ENCODE peak calls at places on chromosomes 16 and 17, in nine cellular contexts. Q is stomach, E is vagina, W is breast epithelium, I is suprapubic skin, F is GM23338, Y is SK-N-SH, G is HL-60, H is prostate gland. M is an unnamed sample.

GRCh38 chr17:59347975-59348391 is 16.5 kb downstream of the YPEL2 start:
- DNase-seq in Q (no peak), E (no peak), W (no peak), I (no peak), F (no peak), Y (no peak), G (peak), H (no peak), M (no peak)

GRCh38 chr16:1580256-1580655 is 31.6 kb downstream of the IFT140 start:
- DNase-seq in Q (no peak), E (no peak), W (no peak), I (no peak), F (no peak), Y (no peak), G (peak), H (no peak), M (no peak)

GRCh38 chr16:6709736-6710135 is 622.9 kb upstream of the RBFOX1 start:
- DNase-seq in Q (no peak), E (no peak), W (no peak), I (no peak), F (no peak), Y (no peak), G (no peak), H (no peak), M (no peak)

GRCh38 chr17:57395721-57396321 is 139.5 kb downstream of the MSI2 start:
- DNase-seq in Q (no peak), E (no peak), W (no peak), I (no peak), F (no peak), Y (no peak), G (no peak), H (no peak), M (no peak)

GRCh38 chr16:57786632-57787518 is 15.4 kb downstream of the KIFC3 start:
- DNase-seq in Q (no peak), E (no peak), W (no peak), I (peak), F (no peak), Y (no peak), G (no peak), H (no peak), M (peak)

GRCh38 chr16:84820771-84821170 is 986 bp downstream of the CRISPLD2 start:
- DNase-seq in Q (no peak), E (no peak), W (no peak), I (no peak), F (no peak), Y (no peak), G (no peak), H (no peak), M (peak)

GRCh38 chr16:87949071-87949744 is 2.0 kb upstream of the BANP start:
- DNase-seq in Q (no peak), E (no peak), W (no peak), I (no peak), F (no peak), Y (no peak), G (peak), H (no peak), M (no peak)

GRCh38 chr17:45248132-45248936 is 13.6 kb downstream of the SPATA32 start:
- DNase-seq in Q (peak), E (no peak), W (peak), I (no peak), F (peak), Y (no peak), G (no peak), H (peak), M (no peak)

GRCh38 chr17:78862073-78863023 is 21.7 kb upstream of the USP36 start:
- DNase-seq in Q (peak), E (peak), W (no peak), I (peak), F (no peak), Y (no peak), G (peak), H (no peak), M (peak)

GRCh38 chr17:44260296-44260695 is 7.6 kb downstream of the SLC4A1 start:
- DNase-seq in Q (no peak), E (no peak), W (no peak), I (no peak), F (no peak), Y (no peak), G (no peak), H (no peak), M (no peak)

GRCh38 chr16:11034481-11034931 is 90.1 kb downstream of the CLEC16A start:
- DNase-seq in Q (no peak), E (peak), W (no peak), I (no peak), F (no peak), Y (no peak), G (no peak), H (no peak), M (no peak)

GRCh38 chr16:30372725-30373124 is 1.9 kb upstream of the MYL11 start:
- DNase-seq in Q (no peak), E (no peak), W (no peak), I (no peak), F (no peak), Y (no peak), G (no peak), H (no peak), M (no peak)

DNA sequence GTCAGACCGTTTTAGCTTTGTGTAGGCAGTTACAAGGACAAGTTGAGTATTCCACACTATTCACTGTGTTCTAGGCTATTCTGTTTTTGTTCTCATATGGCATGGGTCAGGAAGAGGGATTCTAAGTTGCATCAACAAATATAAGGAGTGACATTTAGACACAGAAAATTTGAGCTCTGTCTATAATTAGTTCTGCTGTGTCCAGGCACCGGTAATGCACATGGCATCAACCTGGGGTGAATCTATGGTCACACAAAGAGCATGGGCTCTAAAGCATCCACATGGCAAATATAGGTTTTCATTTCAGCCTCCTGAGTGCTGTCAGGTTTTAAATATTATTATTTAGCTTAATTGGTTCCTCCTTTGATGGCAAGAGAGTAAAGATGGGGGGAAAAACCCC is 130.4 kb upstream of the PMFBP1 start:
- DNase-seq in Q (no peak), E (no peak), W (no peak), I (no peak), F (no peak), Y (no peak), G (no peak), H (no peak), M (no peak)
- TF ChIP-seq POLR2AphosphoS5 in Q (no peak), E (no peak), W (no peak), I (no peak), F (no peak), Y (no peak), G (no peak), H (no peak), M (no peak)

GRCh38 chr16:85908889-85909584 is 10.1 kb downstream of the IRF8 start:
- DNase-seq in Q (no peak), E (no peak), W (no peak), I (no peak), F (no peak), Y (no peak), G (no peak), H (no peak), M (peak)

GRCh38 chr16:85912271-85912974 is 13.5 kb downstream of the IRF8 start:
- DNase-seq in Q (no peak), E (no peak), W (no peak), I (no peak), F (no peak), Y (no peak), G (no peak), H (no peak), M (peak)

GRCh38 chr16:85910073-85910853 is 11.3 kb downstream of the IRF8 start:
- DNase-seq in Q (no peak), E (no peak), W (no peak), I (no peak), F (no peak), Y (no peak), G (no peak), H (no peak), M (no peak)

GRCh38 chr16:85911531-85911930 is 12.6 kb downstream of the IRF8 start:
- DNase-seq in Q (no peak), E (no peak), W (no peak), I (no peak), F (no peak), Y (no peak), G (no peak), H (no peak), M (no peak)

GRCh38 chr16:85910854-85911247 is 11.9 kb downstream of the IRF8 start:
- DNase-seq in Q (no peak), E (no peak), W (no peak), I (no peak), F (no peak), Y (no peak), G (no peak), H (no peak), M (no peak)
- H3K4me3 ChIP-seq in Q (no peak), E (no peak), W (no peak), I (no peak), F (no peak), Y (no peak), G (no peak), H (no peak), M (no peak)

GRCh38 chr17:68600123-68600880 is 865 bp downstream of the FAM20A start:
- DNase-seq in Q (peak), E (no peak), W (no peak), I (peak), F (peak), Y (peak), G (no peak), H (no peak), M (no peak)
- TF ChIP-seq CTCF in Q (peak), E (no peak), W (peak), I (no peak), F (peak), Y (no peak), G (no peak), H (peak), M (no peak)

GRCh38 chr17:42704495-42705494 is 22.5 kb downstream of the CNTNAP1 start:
- DNase-seq in Q (no peak), E (no peak), W (no peak), I (peak), F (no peak), Y (no peak), G (no peak), H (no peak), M (no peak)
- TF ChIP-seq POLR2AphosphoS5 in Q (no peak), E (no peak), W (no peak), I (no peak), F (no peak), Y (no peak), G (no peak), H (no peak), M (no peak)

DNA sequence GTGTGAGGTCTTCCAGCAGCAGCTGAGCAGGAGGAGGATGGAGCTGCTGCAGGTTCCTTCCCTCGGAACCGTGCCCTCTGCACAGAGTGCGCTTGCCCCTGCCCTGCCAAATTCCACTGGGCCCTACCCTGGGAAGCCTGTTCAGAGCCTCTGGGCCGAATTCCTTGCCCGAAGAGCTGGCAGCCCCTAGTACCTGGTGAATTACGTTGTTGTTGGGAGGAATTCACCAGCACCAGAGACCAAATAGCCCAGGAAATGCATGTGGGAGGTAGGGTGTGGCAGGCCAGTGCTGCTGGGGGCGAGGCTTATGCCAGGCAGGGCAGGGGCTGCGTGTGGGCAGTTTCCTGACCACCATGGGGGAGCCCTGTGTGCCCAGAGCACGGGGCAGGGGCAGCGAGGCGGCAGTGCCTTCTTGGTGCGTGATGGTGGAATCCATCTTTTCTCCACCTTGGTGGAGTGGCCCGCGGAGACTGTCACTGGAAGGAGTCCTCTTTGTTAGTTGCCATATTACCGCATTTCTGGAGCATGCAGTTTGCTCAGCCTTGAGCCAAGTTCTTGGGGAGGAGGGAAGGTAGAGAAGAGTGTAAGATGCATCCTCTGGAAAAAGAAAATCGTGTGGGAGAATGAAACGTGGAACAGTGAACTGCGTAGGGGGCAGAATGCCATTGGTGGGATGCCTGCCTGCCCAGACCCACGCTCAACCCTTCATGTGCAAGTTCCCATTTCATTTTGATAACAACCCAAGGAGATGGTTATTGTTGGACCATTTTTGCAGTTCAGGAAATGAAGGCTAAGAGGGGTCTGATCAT is 2.3 kb downstream of the MRC2 start:
- DNase-seq in Q (no peak), E (no peak), W (no peak), I (no peak), F (peak), Y (peak), G (no peak), H (no peak), M (peak)
- H3K4me3 ChIP-seq in Q (peak), E (peak), W (peak), I (peak), F (peak), Y (peak), G (no peak), H (peak), M (peak)

M was measured in sigmoid colon.